ENCODE peak calls at places on chromosomes 5 and 9, in nine cellular contexts. A is NCI-H345; Q is lower lobe of right lung; J is SW 1271; F is T-helper 1 cell; E is central memory CD8-positive, alpha-beta T cell; N is stimulated activated CD8-positive, alpha-beta memory T cell treated with anti-CD3 and anti-CD28 coated beads, Interleukin-2, amount 100 ng/mL, for 1 hour; M is NCI-H748 treated with DMSO at 0.1 percent for 48 hours; I is erythroblast. U is an unnamed sample.

GRCh38 chr5:132190161-132190817 is 37.4 kb downstream of the P4HA2 start:
- DNase-seq in A (peak; percentile 65), Q (no peak), J (peak; percentile 49), F (peak; percentile 49), E (no peak), N (no peak), M (peak; percentile 73), I (peak; percentile 78), U (no peak)

GRCh38 chr9:121227867-121228266 is 26.2 kb upstream of the RAB14 start:
- DNase-seq in A (no peak), Q (no peak), J (no peak), F (no peak), E (no peak), N (no peak), M (no peak), I (no peak), U (no peak)

GRCh38 chr9:6566409-6567139 is 79.0 kb downstream of the GLDC start:
- DNase-seq in A (no peak), Q (no peak), J (peak; percentile 54), F (peak; percentile 83), E (no peak), N (no peak), M (no peak), I (peak; percentile 65), U (no peak)

GRCh38 chr5:33049845-33050244 is 338.7 kb downstream of the NPR3 start:
- DNase-seq in A (no peak), Q (no peak), J (peak; percentile 79), F (no peak), E (no peak), N (no peak), M (no peak), I (no peak), U (no peak)

GRCh38 chr5:132342291-132343180 is 27.0 kb upstream of the SLC22A5 start:
- DNase-seq in A (no peak), Q (no peak), J (no peak), F (no peak), E (no peak), N (no peak), M (no peak), I (no peak), U (no peak)

GRCh38 chr5:68476854-68477253 is 261.3 kb downstream of the PIK3R1 start:
- DNase-seq in A (no peak), Q (no peak), J (no peak), F (no peak), E (no peak), N (no peak), M (no peak), I (no peak), U (no peak)

GRCh38 chr9:98172604-98173003 is 19.8 kb downstream of the CORO2A start:
- DNase-seq in A (peak; percentile 98), Q (no peak), J (no peak), F (no peak), E (no peak), N (no peak), M (peak; percentile 84), I (no peak), U (no peak)

GRCh38 chr5:53037141-53037859 is 48.1 kb downstream of the ITGA2 start:
- DNase-seq in A (no peak), Q (no peak), J (no peak), F (peak; percentile 37), E (no peak), N (no peak), M (no peak), I (no peak), U (no peak)

GRCh38 chr9:97640290-97640689 is 6.7 kb downstream of the NCBP1 start:
- DNase-seq in A (peak; percentile 70), Q (no peak), J (no peak), F (no peak), E (no peak), N (no peak), M (peak; percentile 44), I (peak; percentile 17), U (no peak)

GRCh38 chr5:151151793-151152192 is 5.8 kb downstream of the ANXA6 start:
- DNase-seq in A (no peak), Q (peak; percentile 71), J (no peak), F (peak; percentile 78), E (no peak), N (no peak), M (no peak), I (no peak), U (no peak)

GRCh38 chr5:154138701-154139100 is 51.8 kb upstream of the GALNT10 start:
- DNase-seq in A (no peak), Q (no peak), J (no peak), F (no peak), E (no peak), N (no peak), M (no peak), I (no peak), U (no peak)

GRCh38 chr5:43631182-43631910 is 28.4 kb downstream of the NNT start:
- DNase-seq in A (peak; percentile 45), Q (no peak), J (peak; percentile 40), F (peak; percentile 51), E (peak; percentile 13), N (no peak), M (peak; percentile 93), I (peak; percentile 84), U (peak; percentile 1)

GRCh38 chr5:176492431-176492830 is 44.2 kb downstream of the FAF2 start:
- DNase-seq in A (no peak), Q (no peak), J (no peak), F (no peak), E (no peak), N (no peak), M (no peak), I (no peak), U (no peak)

GRCh38 chr9:72665421-72665820 is 144.0 kb downstream of the TMC1 start:
- DNase-seq in A (no peak), Q (no peak), J (no peak), F (no peak), E (no peak), N (no peak), M (no peak), I (no peak), U (no peak)

GRCh38 chr5:149062371-149063016 is 368 bp downstream of the SH3TC2 start:
- DNase-seq in A (no peak), Q (no peak), J (peak; percentile 84), F (no peak), E (no peak), N (no peak), M (no peak), I (peak; percentile 78), U (no peak)

GRCh38 chr9:134716067-134716466 is 74.5 kb downstream of the COL5A1 start:
- DNase-seq in A (no peak), Q (no peak), J (no peak), F (no peak), E (no peak), N (no peak), M (no peak), I (no peak), U (no peak)

GRCh38 chr9:131289301-131290038 is at the start of gene PLPP7:
- DNase-seq in A (no peak), Q (no peak), J (no peak), F (no peak), E (no peak), N (no peak), M (no peak), I (peak; percentile 17), U (no peak)

GRCh38 chr5:120405291-120405864 is 58.7 kb upstream of the PRR16 start:
- DNase-seq in A (no peak), Q (no peak), J (peak; percentile 14), F (no peak), E (no peak), N (no peak), M (no peak), I (no peak), U (no peak)